ENCODE peak calls at places on chromosomes 11 and 22, in six cellular contexts. One of them, this sample, is unnamed.

GRCh38 chr11:109680127-109680526 is 258.1 kb downstream of the C11orf87 start:
- DNase-seq in WTC11: no peak
- DNase-seq in NCI-H1092 treated with DMSO at 0.1 percent for 48 hours: no peak
- DNase-seq in IMR-90: peak; percentile 18
- DNase-seq in kidney glomerular epithelial cell: no peak
- DNase-seq in T-helper 1 cell: no peak
- DNase-seq in this sample: no peak

GRCh38 chr22:22879675-22880029 is 8.0 kb upstream of the IGLL5 start:
- DNase-seq in WTC11: no peak
- DNase-seq in NCI-H1092 treated with DMSO at 0.1 percent for 48 hours: no peak
- DNase-seq in IMR-90: no peak
- DNase-seq in kidney glomerular epithelial cell: no peak
- DNase-seq in T-helper 1 cell: no peak
- DNase-seq in this sample: no peak

GRCh38 chr11:126733685-126734084 is 266.9 kb downstream of the KIRREL3 start:
- DNase-seq in WTC11: no peak
- DNase-seq in NCI-H1092 treated with DMSO at 0.1 percent for 48 hours: no peak
- DNase-seq in IMR-90: peak; percentile 25
- DNase-seq in kidney glomerular epithelial cell: no peak
- DNase-seq in T-helper 1 cell: no peak
- DNase-seq in this sample: no peak

GRCh38 chr11:126809514-126810289 is 190.9 kb downstream of the KIRREL3 start:
- DNase-seq in WTC11: no peak
- DNase-seq in NCI-H1092 treated with DMSO at 0.1 percent for 48 hours: no peak
- DNase-seq in IMR-90: peak; percentile 38
- DNase-seq in kidney glomerular epithelial cell: no peak
- DNase-seq in T-helper 1 cell: no peak
- DNase-seq in this sample: no peak

GRCh38 chr11:57792060-57792541 is 30.5 kb downstream of the CTNND1 start:
- DNase-seq in WTC11: no peak
- DNase-seq in NCI-H1092 treated with DMSO at 0.1 percent for 48 hours: no peak
- DNase-seq in IMR-90: peak; percentile 53
- DNase-seq in kidney glomerular epithelial cell: no peak
- DNase-seq in T-helper 1 cell: peak; percentile 91
- DNase-seq in this sample: no peak

GRCh38 chr11:63560506-63561179 is 2.5 kb downstream of the PLAAT2 start:
- DNase-seq in WTC11: no peak
- DNase-seq in NCI-H1092 treated with DMSO at 0.1 percent for 48 hours: peak; percentile 26
- DNase-seq in IMR-90: no peak
- DNase-seq in kidney glomerular epithelial cell: no peak
- DNase-seq in T-helper 1 cell: no peak
- DNase-seq in this sample: no peak

GRCh38 chr22:49094151-49094550 is 733.5 kb downstream of the BRD1 start:
- DNase-seq in WTC11: no peak
- DNase-seq in NCI-H1092 treated with DMSO at 0.1 percent for 48 hours: no peak
- DNase-seq in IMR-90: no peak
- DNase-seq in kidney glomerular epithelial cell: no peak
- DNase-seq in T-helper 1 cell: no peak
- DNase-seq in this sample: peak; percentile 72

GRCh38 chr11:128422576-128423370 is 164.6 kb downstream of the ETS1 start:
- DNase-seq in WTC11: no peak
- DNase-seq in NCI-H1092 treated with DMSO at 0.1 percent for 48 hours: peak; percentile 89
- DNase-seq in IMR-90: no peak
- DNase-seq in kidney glomerular epithelial cell: no peak
- DNase-seq in T-helper 1 cell: peak; percentile 90
- DNase-seq in this sample: peak; percentile 90

GRCh38 chr22:17228725-17229126 is 9.5 kb upstream of the ADA2 start:
- DNase-seq in WTC11: no peak
- DNase-seq in NCI-H1092 treated with DMSO at 0.1 percent for 48 hours: no peak
- DNase-seq in IMR-90: no peak
- DNase-seq in kidney glomerular epithelial cell: no peak
- DNase-seq in T-helper 1 cell: no peak
- DNase-seq in this sample: no peak

GRCh38 chr22:36369922-36370781 is 17.6 kb downstream of the MYH9 start:
- DNase-seq in WTC11: no peak
- DNase-seq in NCI-H1092 treated with DMSO at 0.1 percent for 48 hours: peak; percentile 67
- DNase-seq in IMR-90: peak; percentile 41
- DNase-seq in kidney glomerular epithelial cell: peak; percentile 64
- DNase-seq in T-helper 1 cell: no peak
- DNase-seq in this sample: no peak

GRCh38 chr11:15819679-15820286 is 536.6 kb downstream of the SOX6 start:
- DNase-seq in WTC11: peak; percentile 77
- DNase-seq in NCI-H1092 treated with DMSO at 0.1 percent for 48 hours: no peak
- DNase-seq in IMR-90: peak; percentile 19
- DNase-seq in kidney glomerular epithelial cell: no peak
- DNase-seq in T-helper 1 cell: peak; percentile 12
- DNase-seq in this sample: peak; percentile 45

GRCh38 chr11:3132271-3132781 is 32.8 kb downstream of the OSBPL5 start:
- DNase-seq in WTC11: no peak
- DNase-seq in NCI-H1092 treated with DMSO at 0.1 percent for 48 hours: no peak
- DNase-seq in IMR-90: no peak
- DNase-seq in kidney glomerular epithelial cell: no peak
- DNase-seq in T-helper 1 cell: no peak
- DNase-seq in this sample: no peak

GRCh38 chr11:65392186-65392829 is 5.9 kb downstream of the FRMD8 start:
- DNase-seq in WTC11: no peak
- DNase-seq in NCI-H1092 treated with DMSO at 0.1 percent for 48 hours: no peak
- DNase-seq in IMR-90: no peak
- DNase-seq in kidney glomerular epithelial cell: no peak
- DNase-seq in T-helper 1 cell: no peak
- DNase-seq in this sample: no peak

GRCh38 chr11:44030276-44030932 is 17.4 kb upstream of the ACCSL start:
- DNase-seq in WTC11: peak; percentile 44
- DNase-seq in NCI-H1092 treated with DMSO at 0.1 percent for 48 hours: no peak
- DNase-seq in IMR-90: peak; percentile 68
- DNase-seq in kidney glomerular epithelial cell: peak; percentile 30
- DNase-seq in T-helper 1 cell: no peak
- DNase-seq in this sample: no peak

GRCh38 chr11:102276302-102277182 is 40.7 kb upstream of the BIRC3 start:
- DNase-seq in WTC11: no peak
- DNase-seq in NCI-H1092 treated with DMSO at 0.1 percent for 48 hours: no peak
- DNase-seq in IMR-90: peak; percentile 34
- DNase-seq in kidney glomerular epithelial cell: no peak
- DNase-seq in T-helper 1 cell: no peak
- DNase-seq in this sample: no peak

GRCh38 chr11:120061036-120061760 is 76.7 kb downstream of the TRIM29 start:
- DNase-seq in WTC11: no peak
- DNase-seq in NCI-H1092 treated with DMSO at 0.1 percent for 48 hours: peak; percentile 46
- DNase-seq in IMR-90: no peak
- DNase-seq in kidney glomerular epithelial cell: no peak
- DNase-seq in T-helper 1 cell: no peak
- DNase-seq in this sample: no peak

GRCh38 chr11:114068327-114068726 is 8.8 kb downstream of the ZBTB16 start:
- DNase-seq in WTC11: no peak
- DNase-seq in NCI-H1092 treated with DMSO at 0.1 percent for 48 hours: no peak
- DNase-seq in IMR-90: no peak
- DNase-seq in kidney glomerular epithelial cell: no peak
- DNase-seq in T-helper 1 cell: no peak
- DNase-seq in this sample: no peak

GRCh38 chr11:68468217-68468828 is 7.8 kb downstream of the PPP6R3 start:
- DNase-seq in WTC11: no peak
- DNase-seq in NCI-H1092 treated with DMSO at 0.1 percent for 48 hours: no peak
- DNase-seq in IMR-90: no peak
- DNase-seq in kidney glomerular epithelial cell: no peak
- DNase-seq in T-helper 1 cell: no peak
- DNase-seq in this sample: no peak

GRCh38 chr22:30444632-30445437 is 19.3 kb downstream of the MTFP1 start:
- DNase-seq in WTC11: peak; percentile 85
- DNase-seq in NCI-H1092 treated with DMSO at 0.1 percent for 48 hours: peak; percentile 70
- DNase-seq in IMR-90: peak; percentile 52
- DNase-seq in kidney glomerular epithelial cell: no peak
- DNase-seq in T-helper 1 cell: peak; percentile 61
- DNase-seq in this sample: peak; percentile 40

This sample was measured in NCI-H2081.